ENCODE peak calls at places on chromosomes 4 and X, in four cellular contexts. One of them, this sample, is unnamed. For H3K4me1, the result is how much of the 10 kb centered on the place peaks cover.

GRCh38 chr4:167774646-167775045 is 317.7 kb upstream of the ANXA10 start:
- DNase-seq in K562: no peak
- DNase-seq in GM12878: no peak
- DNase-seq in HepG2: no peak
- DNase-seq in this sample: no peak

GRCh38 chr4:150593996-150594395 is 12.0 kb downstream of the MAB21L2 start:
- DNase-seq in HepG2: no peak
- DNase-seq in GM12878: no peak
- DNase-seq in K562: peak
- DNase-seq in this sample: peak

GRCh38 chr4:142406051-142406549 is 440.0 kb downstream of the INPP4B start:
- DNase-seq in HepG2: no peak
- DNase-seq in GM12878: peak
- DNase-seq in K562: no peak
- DNase-seq in this sample: no peak

GRCh38 chrX:109732319-109732779 is 708 bp downstream of the ACSL4 start:
- DNase-seq in GM12878: no peak
- DNase-seq in K562: peak
- DNase-seq in HepG2: no peak
- DNase-seq in this sample: peak

GRCh38 chr4:17817027-17817426 is 6.2 kb downstream of the NCAPG start:
- DNase-seq in K562: peak
- DNase-seq in HepG2: peak
- DNase-seq in GM12878: peak
- DNase-seq in this sample: peak

GRCh38 chrX:53284684-53285447 is 3.5 kb upstream of the IQSEC2 start:
- DNase-seq in K562: peak
- DNase-seq in HepG2: peak
- DNase-seq in GM12878: peak
- DNase-seq in this sample: peak

GRCh38 chr4:31193516-31193915 is 473.3 kb downstream of the PCDH7 start:
- DNase-seq in K562: no peak
- DNase-seq in GM12878: no peak
- DNase-seq in HepG2: no peak
- DNase-seq in this sample: peak

GRCh38 chr4:24856586-24856985 is 56.3 kb downstream of the CCDC149 start:
- DNase-seq in HepG2: no peak
- DNase-seq in K562: no peak
- DNase-seq in GM12878: peak
- DNase-seq in this sample: no peak

GRCh38 chr4:2087170-2087569 is 28.0 kb downstream of the NAT8L start:
- DNase-seq in HepG2: peak
- DNase-seq in GM12878: no peak
- DNase-seq in K562: no peak
- DNase-seq in this sample: no peak

GRCh38 chr4:102308032-102308799 is 37.1 kb downstream of the SLC39A8 start:
- DNase-seq in HepG2: no peak
- DNase-seq in GM12878: no peak
- DNase-seq in K562: no peak
- DNase-seq in this sample: no peak

GRCh38 chr4:81852031-81852715 is 380.5 kb upstream of the RASGEF1B start:
- DNase-seq in GM12878: no peak
- DNase-seq in K562: no peak
- DNase-seq in HepG2: no peak
- DNase-seq in this sample: no peak

GRCh38 chrX:53930513-53931380 is 113.5 kb downstream of the PHF8 start:
- DNase-seq in HepG2: peak
- DNase-seq in K562: no peak
- DNase-seq in GM12878: no peak
- DNase-seq in this sample: no peak

GRCh38 chrX:48468693-48469691 is 1.1 kb downstream of the SLC38A5 start:
- DNase-seq in K562: peak
- DNase-seq in GM12878: no peak
- DNase-seq in HepG2: no peak
- DNase-seq in this sample: no peak

GRCh38 chrX:38895775-38896174 is 94.5 kb downstream of the MID1IP1 start:
- DNase-seq in HepG2: no peak
- DNase-seq in GM12878: no peak
- DNase-seq in K562: no peak
- DNase-seq in this sample: no peak

GRCh38 chr4:123092603-123093002 is 170.2 kb upstream of the NUDT6 start:
- DNase-seq in K562: no peak
- DNase-seq in GM12878: no peak
- DNase-seq in HepG2: no peak
- DNase-seq in this sample: no peak

GRCh38 chr4:147103403-147103946 is 157.8 kb upstream of the TTC29 start:
- DNase-seq in K562: no peak
- DNase-seq in HepG2: no peak
- DNase-seq in GM12878: no peak
- DNase-seq in this sample: peak

GRCh38 chr4:15756361-15756861 is 21.7 kb upstream of the CD38 start:
- DNase-seq in HepG2: peak
- DNase-seq in GM12878: peak
- DNase-seq in K562: peak
- DNase-seq in this sample: no peak

GRCh38 chrX:31266172-31267076 is 194.6 kb upstream of the FTHL17 start:
- DNase-seq in K562: peak
- DNase-seq in HepG2: peak
- DNase-seq in GM12878: no peak
- DNase-seq in this sample: peak

GRCh38 chr4:56246230-56246610 is 141.1 kb downstream of the AASDH start:
- DNase-seq in GM12878: no peak
- DNase-seq in K562: no peak
- DNase-seq in HepG2: no peak
- DNase-seq in this sample: no peak

GRCh38 chr4:173237152-173237551 is 68.5 kb downstream of the GALNT7 start:
- DNase-seq in HepG2: no peak
- DNase-seq in GM12878: no peak
- DNase-seq in K562: no peak
- DNase-seq in this sample: no peak

GRCh38 chr4:35124116-35124515 is 1120.2 kb downstream of the ARAP2 start:
- DNase-seq in GM12878: no peak
- DNase-seq in HepG2: no peak
- DNase-seq in K562: no peak
- DNase-seq in this sample: no peak

GRCh38 chrX:144681501-144681900 is 565.8 kb upstream of the SPANXN1 start:
- DNase-seq in GM12878: no peak
- DNase-seq in K562: no peak
- DNase-seq in HepG2: no peak
- DNase-seq in this sample: no peak

GRCh38 chrX:63922221-63922620 is 137.2 kb upstream of the ARHGEF9 start:
- DNase-seq in HepG2: no peak
- DNase-seq in GM12878: no peak
- DNase-seq in K562: no peak
- DNase-seq in this sample: no peak

GRCh38 chrX:72306085-72306801 is 529 bp upstream of the CITED1 start:
- DNase-seq in GM12878: no peak
- DNase-seq in K562: peak
- DNase-seq in HepG2: no peak
- DNase-seq in this sample: no peak

GRCh38 chrX:21905209-21905735 is 35.2 kb upstream of the SMS start:
- DNase-seq in K562: no peak
- DNase-seq in HepG2: no peak
- DNase-seq in GM12878: no peak
- DNase-seq in this sample: no peak

GRCh38 chr4:31341601-31342375 is 621.6 kb downstream of the PCDH7 start:
- DNase-seq in GM12878: no peak
- DNase-seq in K562: no peak
- DNase-seq in HepG2: no peak
- DNase-seq in this sample: no peak

GRCh38 chr4:154124539-154125255 is 335.8 kb upstream of the SFRP2 start:
- DNase-seq in K562: no peak
- DNase-seq in GM12878: no peak
- DNase-seq in HepG2: no peak
- DNase-seq in this sample: no peak

GRCh38 chrX:65745992-65746391 is 78.5 kb downstream of the MSN start:
- DNase-seq in K562: peak
- DNase-seq in HepG2: no peak
- DNase-seq in GM12878: no peak
- DNase-seq in this sample: no peak

GRCh38 chr4:105894570-105895323 is 524 bp upstream of the NPNT start:
- DNase-seq in K562: no peak
- DNase-seq in GM12878: no peak
- DNase-seq in HepG2: no peak
- DNase-seq in this sample: no peak

GRCh38 chr4:169640261-169640880 is 20.0 kb downstream of the CLCN3 start:
- DNase-seq in HepG2: no peak
- DNase-seq in K562: no peak
- DNase-seq in GM12878: no peak
- DNase-seq in this sample: no peak
- TF ChIP-seq MYC in HepG2: no peak
- TF ChIP-seq MYC in K562: no peak
- TF ChIP-seq MYC in GM12878: no peak
- TF ChIP-seq MYC in this sample: no peak

GRCh38 chrX:153926863-153927685 is 1.0 kb upstream of the ARHGAP4 start:
- DNase-seq in HepG2: peak
- DNase-seq in GM12878: peak
- DNase-seq in K562: peak
- DNase-seq in this sample: peak

GRCh38 chrX:153925387-153925738 is 701 bp downstream of the ARHGAP4 start:
- DNase-seq in HepG2: no peak
- DNase-seq in GM12878: peak
- DNase-seq in K562: no peak
- DNase-seq in this sample: no peak

GRCh38 chrX:153927686-153927935 is 1.5 kb upstream of the ARHGAP4 start:
- DNase-seq in K562: no peak
- DNase-seq in GM12878: no peak
- DNase-seq in HepG2: no peak
- DNase-seq in this sample: no peak

GRCh38 chrX:153925739-153926593 is at the start of gene ARHGAP4:
- DNase-seq in HepG2: no peak
- DNase-seq in GM12878: no peak
- DNase-seq in K562: peak
- DNase-seq in this sample: no peak

DNA sequence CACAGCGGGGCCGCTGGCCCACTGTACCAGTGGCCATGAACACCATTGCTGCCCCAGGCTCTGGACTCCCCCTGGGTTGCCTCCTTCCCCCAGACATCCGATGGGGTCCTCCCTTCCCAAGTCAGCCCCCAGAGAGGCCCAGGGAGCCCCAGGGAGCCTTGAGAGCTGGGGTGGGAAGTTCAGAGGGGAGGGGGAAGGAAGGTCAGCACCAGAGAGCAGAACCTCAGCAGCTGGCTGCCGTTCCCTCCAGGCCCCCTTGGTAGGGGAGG is 464 bp upstream of the ARHGAP4 start:
- DNase-seq in HepG2: no peak
- DNase-seq in K562: no peak
- DNase-seq in GM12878: no peak
- DNase-seq in this sample: no peak
- H3K9ac ChIP-seq in HepG2: peak
- H3K9ac ChIP-seq in K562: peak
- H3K9ac ChIP-seq in GM12878: peak
- H3K9ac ChIP-seq in this sample: peak

GRCh38 chr4:38382492-38382891 is 281.5 kb upstream of the KLF3 start:
- DNase-seq in HepG2: no peak
- DNase-seq in K562: peak
- DNase-seq in GM12878: no peak
- DNase-seq in this sample: no peak

GRCh38 chr4:38384962-38385285 is 279.1 kb upstream of the KLF3 start:
- DNase-seq in K562: no peak
- DNase-seq in GM12878: no peak
- DNase-seq in HepG2: no peak
- DNase-seq in this sample: no peak

GRCh38 chr4:38385286-38386010 is 278.6 kb upstream of the KLF3 start:
- DNase-seq in HepG2: peak
- DNase-seq in K562: peak
- DNase-seq in GM12878: no peak
- DNase-seq in this sample: no peak

GRCh38 chr4:38381788-38382187 is 282.2 kb upstream of the KLF3 start:
- DNase-seq in K562: no peak
- DNase-seq in HepG2: no peak
- DNase-seq in GM12878: no peak
- DNase-seq in this sample: no peak

DNA sequence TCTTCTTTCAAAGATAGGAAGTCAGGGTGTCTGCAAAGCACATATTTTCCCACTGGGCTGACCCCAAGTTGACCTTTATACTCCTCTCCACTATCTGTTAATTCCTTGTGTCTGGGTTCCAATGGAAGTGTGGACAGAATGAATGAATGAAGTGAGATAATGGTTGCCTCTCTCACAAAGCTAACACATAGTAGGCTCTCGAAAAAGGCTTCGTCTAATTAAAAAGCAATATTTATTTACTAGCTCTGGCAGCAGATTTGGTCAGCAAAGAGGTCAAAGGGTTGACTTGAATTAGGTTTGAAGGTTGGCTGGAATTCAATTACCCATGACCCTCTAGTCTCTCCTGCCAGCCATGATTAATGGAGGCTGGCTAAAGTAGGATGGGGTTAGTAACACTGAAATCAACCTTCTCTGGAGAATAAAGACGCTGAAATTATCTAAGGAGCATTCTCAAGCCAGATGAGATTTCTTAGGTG is 280.3 kb upstream of the KLF3 start:
- DNase-seq in K562: peak
- DNase-seq in HepG2: no peak
- DNase-seq in GM12878: no peak
- DNase-seq in this sample: no peak
- H3K4me1 ChIP-seq in K562: half or more
- H3K4me1 ChIP-seq in HepG2: half or more
- H3K4me1 ChIP-seq in GM12878: under half
- H3K4me1 ChIP-seq in this sample: under half

GRCh38 chr4:45345551-45345950 is 619.2 kb upstream of the GNPDA2 start:
- DNase-seq in K562: no peak
- DNase-seq in GM12878: no peak
- DNase-seq in HepG2: no peak
- DNase-seq in this sample: no peak

GRCh38 chr4:45349859-45350258 is 623.5 kb upstream of the GNPDA2 start:
- DNase-seq in HepG2: no peak
- DNase-seq in K562: no peak
- DNase-seq in GM12878: no peak
- DNase-seq in this sample: no peak

GRCh38 chr4:45350438-45350837 is 624.1 kb upstream of the GNPDA2 start:
- DNase-seq in K562: no peak
- DNase-seq in HepG2: no peak
- DNase-seq in GM12878: peak
- DNase-seq in this sample: no peak

GRCh38 chr4:45347056-45347455 is 620.7 kb upstream of the GNPDA2 start:
- DNase-seq in GM12878: no peak
- DNase-seq in K562: no peak
- DNase-seq in HepG2: no peak
- DNase-seq in this sample: no peak
- TF ChIP-seq MYC in GM12878: no peak
- TF ChIP-seq MYC in K562: no peak
- TF ChIP-seq MYC in HepG2: no peak
- TF ChIP-seq MYC in this sample: no peak

DNA sequence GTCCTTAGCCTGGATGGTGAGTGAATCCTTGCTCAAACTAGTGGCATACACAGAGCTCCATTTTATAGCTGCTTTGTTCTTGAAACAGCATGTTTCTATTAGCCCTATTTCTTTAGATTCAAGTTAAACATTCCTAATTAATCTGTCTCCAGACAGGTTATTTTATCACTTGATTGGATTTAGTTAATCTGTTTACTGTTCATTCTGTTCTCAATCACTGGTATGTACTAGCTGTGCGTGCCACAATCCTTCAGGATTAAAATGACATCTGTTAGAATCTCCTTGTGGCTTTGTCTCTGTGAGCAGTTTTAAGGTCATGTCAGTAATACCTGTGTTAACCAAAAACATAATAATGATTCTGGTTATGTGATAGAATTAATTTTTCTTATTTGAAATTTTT is 36.5 kb downstream of the PTPN13 start:
- DNase-seq in HepG2: no peak
- DNase-seq in K562: no peak
- DNase-seq in GM12878: no peak
- DNase-seq in this sample: no peak
- H3K9ac ChIP-seq in HepG2: no peak
- H3K9ac ChIP-seq in K562: no peak
- H3K9ac ChIP-seq in GM12878: no peak
- H3K9ac ChIP-seq in this sample: no peak